ENCODE peak calls at places on chromosomes 6 and 20, in four cellular contexts. One of them, this sample, is unnamed.

GRCh38 chr6:21992178-21992967 is 304.5 kb downstream of the PRL start:
- DNase-seq in stimulated activated CD4-positive, alpha-beta T cell treated with anti-CD3 and anti-CD28 coated beads, TNF-alpha, amount 100 ng/mL, for 24 hours: no peak
- DNase-seq in activated B cell treated with CpG ODN at 0.5 μM for 24 hours: no peak
- DNase-seq in choroid plexus epithelial cell: peak
- DNase-seq in this sample: peak

GRCh38 chr20:44070139-44070900 is 116.7 kb downstream of the JPH2 start:
- DNase-seq in stimulated activated CD4-positive, alpha-beta T cell treated with anti-CD3 and anti-CD28 coated beads, TNF-alpha, amount 100 ng/mL, for 24 hours: no peak
- DNase-seq in activated B cell treated with CpG ODN at 0.5 μM for 24 hours: peak
- DNase-seq in choroid plexus epithelial cell: no peak
- DNase-seq in this sample: no peak

GRCh38 chr6:106163446-106163965 is 77.4 kb downstream of the PRDM1 start:
- DNase-seq in stimulated activated CD4-positive, alpha-beta T cell treated with anti-CD3 and anti-CD28 coated beads, TNF-alpha, amount 100 ng/mL, for 24 hours: no peak
- DNase-seq in activated B cell treated with CpG ODN at 0.5 μM for 24 hours: peak
- DNase-seq in choroid plexus epithelial cell: peak
- DNase-seq in this sample: peak

GRCh38 chr6:13985663-13986325 is 61.0 kb downstream of the RNF182 start:
- DNase-seq in stimulated activated CD4-positive, alpha-beta T cell treated with anti-CD3 and anti-CD28 coated beads, TNF-alpha, amount 100 ng/mL, for 24 hours: no peak
- DNase-seq in activated B cell treated with CpG ODN at 0.5 μM for 24 hours: no peak
- DNase-seq in choroid plexus epithelial cell: no peak
- DNase-seq in this sample: no peak

GRCh38 chr6:163419413-163420314 is 5.1 kb downstream of the QKI start:
- DNase-seq in stimulated activated CD4-positive, alpha-beta T cell treated with anti-CD3 and anti-CD28 coated beads, TNF-alpha, amount 100 ng/mL, for 24 hours: no peak
- DNase-seq in activated B cell treated with CpG ODN at 0.5 μM for 24 hours: no peak
- DNase-seq in choroid plexus epithelial cell: peak
- DNase-seq in this sample: peak

GRCh38 chr20:44052166-44052565 is 134.8 kb downstream of the JPH2 start:
- DNase-seq in stimulated activated CD4-positive, alpha-beta T cell treated with anti-CD3 and anti-CD28 coated beads, TNF-alpha, amount 100 ng/mL, for 24 hours: no peak
- DNase-seq in activated B cell treated with CpG ODN at 0.5 μM for 24 hours: no peak
- DNase-seq in choroid plexus epithelial cell: no peak
- DNase-seq in this sample: no peak

GRCh38 chr6:18155864-18156396 is 708 bp downstream of the KDM1B start:
- DNase-seq in stimulated activated CD4-positive, alpha-beta T cell treated with anti-CD3 and anti-CD28 coated beads, TNF-alpha, amount 100 ng/mL, for 24 hours: peak
- DNase-seq in activated B cell treated with CpG ODN at 0.5 μM for 24 hours: peak
- DNase-seq in choroid plexus epithelial cell: peak
- DNase-seq in this sample: peak

GRCh38 chr6:7587631-7588100 is 2.3 kb upstream of the SNRNP48 start:
- DNase-seq in stimulated activated CD4-positive, alpha-beta T cell treated with anti-CD3 and anti-CD28 coated beads, TNF-alpha, amount 100 ng/mL, for 24 hours: no peak
- DNase-seq in activated B cell treated with CpG ODN at 0.5 μM for 24 hours: no peak
- DNase-seq in choroid plexus epithelial cell: peak
- DNase-seq in this sample: peak

GRCh38 chr6:160133441-160134336 is 12.1 kb downstream of the SLC22A1 start:
- DNase-seq in stimulated activated CD4-positive, alpha-beta T cell treated with anti-CD3 and anti-CD28 coated beads, TNF-alpha, amount 100 ng/mL, for 24 hours: no peak
- DNase-seq in activated B cell treated with CpG ODN at 0.5 μM for 24 hours: no peak
- DNase-seq in choroid plexus epithelial cell: no peak
- DNase-seq in this sample: no peak

GRCh38 chr6:88763160-88763559 is 200.3 kb downstream of the RNGTT start:
- DNase-seq in stimulated activated CD4-positive, alpha-beta T cell treated with anti-CD3 and anti-CD28 coated beads, TNF-alpha, amount 100 ng/mL, for 24 hours: no peak
- DNase-seq in activated B cell treated with CpG ODN at 0.5 μM for 24 hours: no peak
- DNase-seq in choroid plexus epithelial cell: no peak
- DNase-seq in this sample: peak

GRCh38 chr20:60512436-60512835 is 554.2 kb downstream of the CDH26 start:
- DNase-seq in stimulated activated CD4-positive, alpha-beta T cell treated with anti-CD3 and anti-CD28 coated beads, TNF-alpha, amount 100 ng/mL, for 24 hours: no peak
- DNase-seq in activated B cell treated with CpG ODN at 0.5 μM for 24 hours: no peak
- DNase-seq in choroid plexus epithelial cell: peak
- DNase-seq in this sample: no peak

GRCh38 chr6:132490478-132491204 is 22.3 kb downstream of the STX7 start:
- DNase-seq in stimulated activated CD4-positive, alpha-beta T cell treated with anti-CD3 and anti-CD28 coated beads, TNF-alpha, amount 100 ng/mL, for 24 hours: no peak
- DNase-seq in activated B cell treated with CpG ODN at 0.5 μM for 24 hours: no peak
- DNase-seq in choroid plexus epithelial cell: no peak
- DNase-seq in this sample: no peak

GRCh38 chr20:44433751-44434538 is 41.7 kb upstream of the TTPAL start:
- DNase-seq in stimulated activated CD4-positive, alpha-beta T cell treated with anti-CD3 and anti-CD28 coated beads, TNF-alpha, amount 100 ng/mL, for 24 hours: no peak
- DNase-seq in activated B cell treated with CpG ODN at 0.5 μM for 24 hours: no peak
- DNase-seq in choroid plexus epithelial cell: no peak
- DNase-seq in this sample: no peak

GRCh38 chr20:19288636-19289035 is 76.2 kb downstream of the SLC24A3 start:
- DNase-seq in stimulated activated CD4-positive, alpha-beta T cell treated with anti-CD3 and anti-CD28 coated beads, TNF-alpha, amount 100 ng/mL, for 24 hours: no peak
- DNase-seq in activated B cell treated with CpG ODN at 0.5 μM for 24 hours: no peak
- DNase-seq in choroid plexus epithelial cell: peak
- DNase-seq in this sample: peak

GRCh38 chr20:56487216-56487615 is 18.8 kb downstream of the RTF2 start:
- DNase-seq in stimulated activated CD4-positive, alpha-beta T cell treated with anti-CD3 and anti-CD28 coated beads, TNF-alpha, amount 100 ng/mL, for 24 hours: no peak
- DNase-seq in activated B cell treated with CpG ODN at 0.5 μM for 24 hours: no peak
- DNase-seq in choroid plexus epithelial cell: no peak
- DNase-seq in this sample: no peak

GRCh38 chr20:43287637-43288036 is 97.9 kb upstream of the PTPRT start:
- DNase-seq in stimulated activated CD4-positive, alpha-beta T cell treated with anti-CD3 and anti-CD28 coated beads, TNF-alpha, amount 100 ng/mL, for 24 hours: no peak
- DNase-seq in activated B cell treated with CpG ODN at 0.5 μM for 24 hours: no peak
- DNase-seq in choroid plexus epithelial cell: no peak
- DNase-seq in this sample: no peak

GRCh38 chr6:89048286-89048923 is 32.1 kb upstream of the PNRC1 start:
- DNase-seq in stimulated activated CD4-positive, alpha-beta T cell treated with anti-CD3 and anti-CD28 coated beads, TNF-alpha, amount 100 ng/mL, for 24 hours: no peak
- DNase-seq in activated B cell treated with CpG ODN at 0.5 μM for 24 hours: no peak
- DNase-seq in choroid plexus epithelial cell: no peak
- DNase-seq in this sample: peak

GRCh38 chr6:147417954-147418353 is 90.5 kb upstream of the SAMD5 start:
- DNase-seq in stimulated activated CD4-positive, alpha-beta T cell treated with anti-CD3 and anti-CD28 coated beads, TNF-alpha, amount 100 ng/mL, for 24 hours: no peak
- DNase-seq in activated B cell treated with CpG ODN at 0.5 μM for 24 hours: no peak
- DNase-seq in choroid plexus epithelial cell: no peak
- DNase-seq in this sample: no peak